ENCODE peak calls at places on chromosome 21, in six cellular contexts. G, R, V, F, Q and B are unnamed samples.

GRCh38 chr21:43269461-43269860 is 100.7 kb downstream of the CRYAA start:
- DNase-seq in V (no peak), G (no peak), Q (peak), F (peak), R (no peak), B (no peak)

GRCh38 chr21:42411197-42411869 is 7.6 kb downstream of the UBASH3A start:
- DNase-seq in F (peak), Q (no peak), V (peak), G (no peak), R (no peak), B (peak)

GRCh38 chr21:46065993-46066842 is 31.7 kb upstream of the COL6A2 start:
- DNase-seq in F (no peak), G (no peak), R (no peak), Q (no peak), V (no peak), B (no peak)

GRCh38 chr21:39319251-39319756 is 5.9 kb upstream of the BRWD1 start:
- DNase-seq in V (no peak), F (no peak), Q (no peak), G (no peak), R (no peak), B (no peak)

GRCh38 chr21:38903578-38904193 is 98.0 kb downstream of the ETS2 start:
- DNase-seq in V (no peak), F (no peak), Q (no peak), R (no peak), G (no peak), B (no peak)

GRCh38 chr21:27248791-27249190 is 281.9 kb upstream of the ADAMTS5 start:
- DNase-seq in F (no peak), G (no peak), Q (no peak), R (no peak), V (no peak), B (no peak)

GRCh38 chr21:42548687-42549406 is 35.2 kb downstream of the SLC37A1 start:
- DNase-seq in G (no peak), F (no peak), R (no peak), Q (no peak), V (no peak), B (no peak)

GRCh38 chr21:32281531-32281930 is 2.7 kb upstream of the MIS18A start:
- DNase-seq in V (no peak), F (no peak), R (no peak), Q (no peak), G (no peak), B (no peak)

GRCh38 chr21:26147535-26147934 is 23.0 kb downstream of the APP start:
- DNase-seq in Q (no peak), R (no peak), G (no peak), V (no peak), F (no peak), B (no peak)

GRCh38 chr21:33063365-33063883 is 6.5 kb upstream of the OLIG1 start:
- DNase-seq in V (no peak), G (no peak), Q (no peak), F (no peak), R (no peak), B (no peak)

GRCh38 chr21:42564561-42564971 is 50.9 kb downstream of the SLC37A1 start:
- DNase-seq in R (no peak), F (no peak), V (no peak), Q (no peak), G (no peak), B (no peak)

GRCh38 chr21:18987515-18988026 is 584.0 kb upstream of the TMPRSS15 start:
- DNase-seq in G (no peak), R (no peak), V (no peak), Q (no peak), F (no peak), B (no peak)
- TF ChIP-seq ZNF274 in G (no peak), R (no peak), V (no peak), Q (no peak), F (no peak), B (no peak)

DNA sequence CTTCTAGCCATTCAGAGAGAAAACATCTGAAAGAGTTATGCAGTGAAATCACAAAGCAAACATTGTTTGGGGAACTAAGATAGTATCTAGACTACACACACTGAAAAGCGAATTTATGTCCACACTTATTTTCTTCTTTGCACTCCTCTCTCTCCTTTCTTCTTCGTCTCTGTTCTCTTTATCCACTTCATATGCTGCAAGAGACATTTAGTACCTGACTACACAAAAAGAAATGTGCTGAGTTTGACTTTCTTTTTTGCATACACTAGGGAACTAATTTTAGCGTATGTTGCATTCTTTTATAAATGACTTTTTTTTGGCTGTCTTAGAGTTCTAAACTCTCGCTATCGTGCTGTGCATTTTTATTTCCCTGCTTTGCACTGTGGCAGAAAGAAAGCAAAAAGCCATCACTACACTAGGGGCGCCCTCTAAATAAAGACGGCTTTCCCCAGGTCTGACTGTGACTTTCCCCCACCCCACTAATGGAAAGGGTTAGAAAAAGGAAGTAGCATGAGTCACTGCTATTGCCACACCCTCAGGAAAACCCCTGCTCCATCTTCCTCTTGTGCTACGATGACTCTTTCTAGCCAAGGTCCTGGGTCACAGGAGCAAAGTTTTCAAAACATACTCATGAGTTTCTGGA is 65.7 kb downstream of the MAP3K7CL start:
- DNase-seq in F (peak), G (peak), Q (no peak), R (peak), V (peak), B (no peak)
- TF ChIP-seq ZNF274 in F (no peak), G (no peak), Q (no peak), R (no peak), V (no peak), B (no peak)

DNA sequence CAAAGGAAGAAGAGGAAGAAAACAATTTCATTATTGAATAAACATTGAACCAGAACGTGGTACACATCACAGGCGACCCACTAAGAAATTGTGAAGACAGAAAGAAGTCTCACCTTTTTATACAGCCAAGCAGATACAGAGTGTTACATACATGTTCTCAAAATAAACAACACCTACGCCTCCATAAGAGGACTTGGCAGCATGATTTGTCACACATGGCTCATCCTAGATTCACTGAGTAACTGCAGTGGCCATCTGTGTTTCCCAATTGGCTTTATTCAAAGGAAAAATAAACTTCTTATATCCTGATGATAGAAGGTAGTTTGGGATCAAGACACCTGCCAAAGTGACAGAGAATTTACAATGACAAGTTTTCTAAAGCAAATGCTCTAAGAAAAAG is 7.6 kb upstream of the KRTAP19-8 start:
- DNase-seq in Q (no peak), G (no peak), F (no peak), V (no peak), R (no peak), B (no peak)
- TF ChIP-seq ZNF274 in Q (no peak), G (no peak), F (no peak), V (no peak), R (no peak), B (no peak)

DNA sequence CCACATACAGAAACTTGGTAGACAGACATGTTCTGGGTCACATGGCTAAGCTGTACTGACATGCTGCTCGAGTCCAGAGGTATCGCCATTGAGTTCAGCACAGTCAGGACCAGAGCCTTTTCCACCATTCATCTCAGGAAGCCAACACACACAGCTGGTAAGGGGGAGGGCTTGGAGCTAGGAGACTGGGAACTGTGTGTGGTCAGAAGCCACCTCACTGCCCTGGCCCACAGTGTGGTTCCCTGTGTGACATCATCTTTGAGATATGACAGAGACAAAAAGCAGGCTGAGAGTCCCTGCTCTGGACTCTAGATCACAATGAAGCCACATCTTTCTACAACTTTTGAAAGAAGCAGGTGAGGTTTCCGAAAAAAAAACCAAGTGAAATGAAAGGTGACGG is 107.2 kb downstream of the SIM2 start:
- DNase-seq in R (no peak), F (no peak), Q (no peak), V (no peak), G (no peak), B (no peak)
- TF ChIP-seq ZNF274 in R (no peak), F (no peak), Q (no peak), V (no peak), G (no peak), B (no peak)

GRCh38 chr21:17050646-17051045 is 462.2 kb upstream of the CXADR start:
- DNase-seq in V (no peak), Q (no peak), R (no peak), F (no peak), G (no peak), B (no peak)

GRCh38 chr21:17048974-17049373 is 463.9 kb upstream of the CXADR start:
- DNase-seq in Q (no peak), R (no peak), V (no peak), F (no peak), G (no peak), B (no peak)

GRCh38 chr21:17044696-17045095 is 468.1 kb upstream of the CXADR start:
- DNase-seq in G (no peak), F (no peak), Q (no peak), V (no peak), R (no peak), B (no peak)

GRCh38 chr21:17050156-17050555 is 462.7 kb upstream of the CXADR start:
- DNase-seq in F (no peak), G (no peak), Q (no peak), R (no peak), V (no peak), B (no peak)

GRCh38 chr21:17045214-17045835 is 467.5 kb upstream of the CXADR start:
- DNase-seq in F (no peak), R (no peak), V (no peak), G (no peak), Q (no peak), B (no peak)
- TF ChIP-seq ZNF274 in F (no peak), R (no peak), V (no peak), G (no peak), Q (no peak), B (no peak)

DNA sequence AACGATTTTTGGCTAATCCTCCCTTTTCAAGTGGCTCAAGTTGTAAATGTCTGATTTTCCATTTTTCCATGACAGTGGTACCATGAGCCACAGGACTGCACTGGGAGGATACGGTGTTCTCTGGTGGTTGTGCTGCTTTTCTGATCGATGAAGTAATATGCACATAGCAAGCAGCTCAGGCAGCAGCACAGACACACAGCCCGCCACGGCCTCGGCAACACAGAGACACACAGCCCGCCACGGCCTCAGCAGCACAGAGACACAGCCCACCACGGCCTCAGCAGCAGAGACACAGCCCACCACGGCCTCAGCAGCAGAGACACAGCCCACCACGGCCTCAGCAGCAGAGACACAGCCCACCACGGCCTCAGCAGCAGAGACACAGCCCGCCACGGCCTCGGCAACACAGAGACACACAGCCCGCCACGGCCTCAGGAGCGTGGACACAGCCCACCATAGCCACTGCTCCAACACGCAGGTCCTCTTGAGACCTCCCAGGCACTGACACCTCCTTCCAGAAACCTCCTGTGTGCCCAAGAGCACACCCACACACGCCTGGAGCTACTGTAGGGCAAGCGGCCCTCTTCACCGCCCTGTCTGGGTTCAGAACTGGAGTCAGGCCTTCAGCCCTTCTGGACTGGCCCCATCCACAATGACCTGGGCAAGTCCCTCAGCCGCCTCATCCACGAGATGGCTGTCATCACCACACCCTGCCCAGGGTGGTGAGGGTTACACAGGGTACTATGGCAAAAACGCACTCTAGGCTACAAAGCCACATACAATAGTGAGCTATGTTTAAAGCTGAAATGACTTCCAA is 10.4 kb downstream of the PTTG1IP start:
- DNase-seq in R (no peak), V (no peak), G (no peak), Q (no peak), F (no peak), B (no peak)
- TF ChIP-seq ZNF274 in R (no peak), V (no peak), G (no peak), Q (no peak), F (no peak), B (no peak)

DNA sequence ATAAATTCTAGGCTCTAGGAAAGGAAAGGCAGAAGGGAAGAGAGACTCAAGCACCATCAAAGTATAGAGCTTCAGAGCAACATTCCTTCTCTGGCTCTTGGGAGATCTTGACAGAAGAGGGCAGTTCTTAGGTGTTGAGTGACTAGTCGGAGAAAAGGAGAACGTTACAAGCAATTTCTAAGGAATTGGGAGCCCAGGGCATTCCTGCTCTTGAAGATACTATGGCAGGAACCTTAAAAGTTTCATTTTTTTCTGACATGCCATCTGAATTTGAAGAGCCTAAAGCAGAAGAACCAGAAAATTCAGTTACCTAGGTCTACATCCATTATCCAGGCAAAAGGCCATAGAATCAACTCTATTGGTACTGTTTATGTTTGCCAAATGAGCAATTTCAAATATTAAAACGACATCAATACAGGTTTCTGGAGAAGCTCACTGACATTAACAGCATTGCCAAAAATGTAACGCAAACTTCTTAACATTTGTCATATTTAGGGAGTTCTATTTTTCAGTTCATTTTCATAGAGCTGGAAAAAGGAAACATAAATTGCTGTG is 210.0 kb upstream of the NRIP1 start:
- DNase-seq in R (no peak), G (no peak), V (no peak), F (no peak), Q (no peak), B (no peak)
- TF ChIP-seq ZNF274 in R (no peak), G (no peak), V (no peak), F (no peak), Q (no peak), B (no peak)

DNA sequence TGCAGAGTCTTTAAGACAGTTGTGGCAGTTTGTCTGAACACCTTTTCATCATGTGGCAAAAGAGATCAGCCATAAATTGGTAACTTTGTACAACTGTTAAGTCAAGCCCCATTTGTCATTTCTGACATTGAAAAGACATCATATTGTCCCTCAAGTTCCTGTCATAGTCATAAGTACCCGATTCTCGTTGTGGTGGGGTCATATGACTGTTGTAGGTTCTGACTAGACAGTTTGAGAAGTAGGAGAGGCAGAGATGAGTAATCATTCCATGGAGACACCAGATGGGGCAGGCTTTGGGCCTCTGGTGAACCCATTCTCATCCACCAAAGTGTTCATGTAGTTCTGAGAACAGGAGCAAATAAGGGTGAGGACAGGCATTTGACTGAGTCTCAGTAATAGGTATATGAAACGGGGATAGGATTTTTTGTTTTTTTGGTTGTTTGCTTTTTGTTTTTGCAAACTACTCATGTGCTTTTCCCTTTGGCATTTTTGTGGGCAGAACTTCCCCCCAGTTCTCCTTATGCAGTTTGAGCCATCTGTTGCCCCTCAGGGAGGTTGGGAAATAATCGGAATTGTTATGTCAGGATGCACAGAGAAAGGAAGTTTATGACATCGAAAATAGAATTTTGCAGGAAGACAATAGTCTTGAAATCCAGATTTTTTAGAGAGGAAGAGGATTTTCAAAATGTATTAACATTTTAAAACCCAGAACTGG is 86.9 kb upstream of the KCNE2 start:
- DNase-seq in F (no peak), R (no peak), V (no peak), G (peak), Q (no peak), B (no peak)
- TF ChIP-seq ZNF274 in F (no peak), R (no peak), V (no peak), G (no peak), Q (no peak), B (no peak)